ENCODE peak calls at places on chromosomes 11 and 22, in nine cellular contexts. A, E, M, N, C, V, L, B and Q are unnamed samples.

GRCh38 chr11:62005231-62005661 is 37.8 kb upstream of the FTH1 start:
- DNase-seq in A (no peak), E (no peak), M (no peak), N (no peak), C (no peak), V (no peak), L (no peak), B (no peak), Q (no peak)

GRCh38 chr11:65861533-65862183 is 1.4 kb downstream of the MUS81 start:
- DNase-seq in A (no peak), E (no peak), M (no peak), N (no peak), C (no peak), V (peak; percentile 23), L (no peak), B (peak; percentile 64), Q (no peak)

GRCh38 chr11:78796956-78797355 is 222.3 kb upstream of the NARS2 start:
- DNase-seq in A (no peak), E (no peak), M (no peak), N (no peak), C (no peak), V (no peak), L (no peak), B (no peak), Q (no peak)

GRCh38 chr11:60948251-60948650 is 3.7 kb downstream of the SLC15A3 start:
- DNase-seq in A (no peak), E (no peak), M (no peak), N (no peak), C (no peak), V (no peak), L (no peak), B (no peak), Q (no peak)

GRCh38 chr11:131943296-131943695 is 572.9 kb downstream of the NTM start:
- DNase-seq in A (no peak), E (no peak), M (no peak), N (no peak), C (no peak), V (no peak), L (no peak), B (no peak), Q (no peak)

GRCh38 chr11:8289426-8290047 is 25.9 kb upstream of the LMO1 start:
- DNase-seq in A (no peak), E (no peak), M (no peak), N (no peak), C (no peak), V (peak; percentile 17), L (no peak), B (no peak), Q (no peak)

GRCh38 chr11:45323598-45324249 is 37.6 kb upstream of the SYT13 start:
- DNase-seq in A (no peak), E (no peak), M (no peak), N (no peak), C (no peak), V (no peak), L (no peak), B (peak; percentile 40), Q (no peak)

GRCh38 chr11:80083561-80083960 is 642.7 kb upstream of the TENM4 start:
- DNase-seq in A (no peak), E (no peak), M (no peak), N (peak; percentile 38), C (no peak), V (no peak), L (no peak), B (no peak), Q (no peak)

GRCh38 chr11:62928011-62928410 is 6.8 kb upstream of the CHRM1 start:
- DNase-seq in A (no peak), E (no peak), M (no peak), N (no peak), C (no peak), V (peak; percentile 33), L (no peak), B (no peak), Q (no peak)

GRCh38 chr11:10294289-10294953 is 402 bp upstream of the SBF2 start:
- DNase-seq in A (no peak), E (no peak), M (no peak), N (peak; percentile 55), C (no peak), V (peak; percentile 50), L (no peak), B (peak; percentile 76), Q (no peak)

GRCh38 chr11:64232182-64233018 is 2.0 kb upstream of the VEGFB start:
- DNase-seq in A (no peak), E (no peak), M (no peak), N (no peak), C (no peak), V (no peak), L (no peak), B (no peak), Q (no peak)

GRCh38 chr22:39405346-39406085 is 5.9 kb downstream of the TAB1 start:
- DNase-seq in A (no peak), E (peak; percentile 51), M (no peak), N (peak; percentile 19), C (no peak), V (no peak), L (no peak), B (no peak), Q (no peak)

GRCh38 chr11:71459767-71460320 is 6.8 kb downstream of the NADSYN1 start:
- DNase-seq in A (no peak), E (no peak), M (no peak), N (no peak), C (peak; percentile 46), V (no peak), L (no peak), B (no peak), Q (no peak)

GRCh38 chr11:107018274-107018901 is at the start of gene GUCY1A2:
- DNase-seq in A (peak; percentile 1), E (no peak), M (no peak), N (peak; percentile 46), C (peak; percentile 28), V (peak; percentile 59), L (no peak), B (peak; percentile 23), Q (no peak)

GRCh38 chr11:6402561-6402981 is 12.3 kb downstream of the SMPD1 start:
- DNase-seq in A (peak; percentile 58), E (peak; percentile 72), M (no peak), N (no peak), C (no peak), V (no peak), L (no peak), B (no peak), Q (no peak)

GRCh38 chr11:10540915-10541591 is at the start of gene RNF141:
- DNase-seq in A (peak; percentile 97), E (peak; percentile 97), M (peak; percentile 89), N (peak; percentile 97), C (peak; percentile 98), V (peak; percentile 97), L (peak; percentile 95), B (peak; percentile 95), Q (peak; percentile 59)

GRCh38 chr11:19595840-19596751 is 116.5 kb upstream of the NAV2 start:
- DNase-seq in A (no peak), E (no peak), M (no peak), N (no peak), C (no peak), V (no peak), L (no peak), B (peak; percentile 83), Q (no peak)

GRCh38 chr11:126284829-126285228 is 1.9 kb downstream of the TIRAP start:
- DNase-seq in A (peak; percentile 80), E (peak; percentile 92), M (peak; percentile 59), N (no peak), C (no peak), V (no peak), L (no peak), B (peak; percentile 80), Q (no peak)

GRCh38 chr11:18754308-18754707 is 28.3 kb upstream of the IGSF22 start:
- DNase-seq in A (no peak), E (no peak), M (no peak), N (no peak), C (no peak), V (no peak), L (no peak), B (no peak), Q (no peak)

GRCh38 chr22:43275545-43275981 is 67.6 kb downstream of the SCUBE1 start:
- DNase-seq in A (no peak), E (no peak), M (no peak), N (no peak), C (no peak), V (peak; percentile 69), L (no peak), B (no peak), Q (no peak)

GRCh38 chr11:130407978-130408377 is 20.4 kb downstream of the ADAMTS8 start:
- DNase-seq in A (no peak), E (no peak), M (no peak), N (no peak), C (no peak), V (no peak), L (no peak), B (peak; percentile 60), Q (no peak)

GRCh38 chr22:20395181-20395896 is 1.4 kb downstream of the ZNF74 start:
- DNase-seq in A (no peak), E (no peak), M (no peak), N (no peak), C (no peak), V (no peak), L (no peak), B (peak; percentile 25), Q (no peak)

GRCh38 chr11:12287374-12288211 is 89.8 kb upstream of the PARVA start:
- DNase-seq in A (no peak), E (no peak), M (no peak), N (peak; percentile 80), C (peak; percentile 38), V (peak; percentile 89), L (no peak), B (peak; percentile 92), Q (no peak)

GRCh38 chr11:62599909-62600308 is 1.8 kb downstream of the MTA2 start:
- DNase-seq in A (no peak), E (no peak), M (no peak), N (no peak), C (no peak), V (no peak), L (no peak), B (no peak), Q (no peak)

GRCh38 chr22:19175602-19176174 is 2.8 kb downstream of the SLC25A1 start:
- DNase-seq in A (no peak), E (no peak), M (no peak), N (no peak), C (no peak), V (no peak), L (peak; percentile 15), B (no peak), Q (no peak)

GRCh38 chr22:44888491-44888941 is 121.3 kb downstream of the PHF21B start:
- DNase-seq in A (no peak), E (no peak), M (no peak), N (no peak), C (no peak), V (peak; percentile 82), L (no peak), B (no peak), Q (no peak)

GRCh38 chr11:124717421-124717785 is 22.3 kb upstream of the NRGN start:
- DNase-seq in A (no peak), E (no peak), M (no peak), N (no peak), C (no peak), V (no peak), L (no peak), B (no peak), Q (no peak)

GRCh38 chr22:50192825-50193204 is 7.1 kb downstream of the TRABD start:
- DNase-seq in A (no peak), E (no peak), M (no peak), N (no peak), C (no peak), V (no peak), L (no peak), B (no peak), Q (no peak)

GRCh38 chr11:64343740-64344133 is 3.7 kb downstream of the CCDC88B start:
- DNase-seq in A (no peak), E (no peak), M (no peak), N (peak; percentile 33), C (no peak), V (peak; percentile 64), L (no peak), B (no peak), Q (no peak)